ENCODE peak calls at places on chromosomes 1 and 21, in nine cellular contexts. One of them, this sample, is unnamed.

GRCh38 chr1:61318319-61319125 is 236.2 kb downstream of the NFIA start:
- DNase-seq in hepatocyte: peak; percentile 28
- DNase-seq in activated CD8-positive, alpha-beta T cell treated with anti-CD3 and anti-CD28 coated beads for 36 hours: peak; percentile 44
- DNase-seq in type B pancreatic cell: no peak
- DNase-seq in AG04450: peak; percentile 13
- DNase-seq in fibroblast of the aortic adventitia: peak; percentile 92
- DNase-seq in transverse colon: peak; percentile 33
- DNase-seq in uterus: peak; percentile 65
- DNase-seq in astrocyte of the spinal cord: peak; percentile 77
- DNase-seq in this sample: peak; percentile 45

GRCh38 chr21:15000076-15000475 is 64.7 kb downstream of the NRIP1 start:
- DNase-seq in hepatocyte: no peak
- DNase-seq in activated CD8-positive, alpha-beta T cell treated with anti-CD3 and anti-CD28 coated beads for 36 hours: no peak
- DNase-seq in type B pancreatic cell: no peak
- DNase-seq in AG04450: no peak
- DNase-seq in fibroblast of the aortic adventitia: peak; percentile 44
- DNase-seq in transverse colon: no peak
- DNase-seq in uterus: no peak
- DNase-seq in astrocyte of the spinal cord: peak; percentile 81
- DNase-seq in this sample: no peak

GRCh38 chr1:156623946-156624813 is 5.0 kb downstream of the HAPLN2 start:
- DNase-seq in hepatocyte: peak; percentile 75
- DNase-seq in activated CD8-positive, alpha-beta T cell treated with anti-CD3 and anti-CD28 coated beads for 36 hours: peak; percentile 58
- DNase-seq in type B pancreatic cell: no peak
- DNase-seq in AG04450: no peak
- DNase-seq in fibroblast of the aortic adventitia: peak; percentile 29
- DNase-seq in transverse colon: peak; percentile 47
- DNase-seq in uterus: peak; percentile 63
- DNase-seq in astrocyte of the spinal cord: peak; percentile 21
- DNase-seq in this sample: peak; percentile 61

GRCh38 chr1:31872658-31873636 is 57.1 kb upstream of the SPOCD1 start:
- DNase-seq in hepatocyte: no peak
- DNase-seq in activated CD8-positive, alpha-beta T cell treated with anti-CD3 and anti-CD28 coated beads for 36 hours: peak; percentile 42
- DNase-seq in type B pancreatic cell: no peak
- DNase-seq in AG04450: no peak
- DNase-seq in fibroblast of the aortic adventitia: no peak
- DNase-seq in transverse colon: no peak
- DNase-seq in uterus: no peak
- DNase-seq in astrocyte of the spinal cord: no peak
- DNase-seq in this sample: no peak

GRCh38 chr1:44217809-44218410 is 4.6 kb downstream of the DMAP1 start:
- DNase-seq in hepatocyte: peak; percentile 91
- DNase-seq in activated CD8-positive, alpha-beta T cell treated with anti-CD3 and anti-CD28 coated beads for 36 hours: peak; percentile 89
- DNase-seq in type B pancreatic cell: no peak
- DNase-seq in AG04450: peak; percentile 26
- DNase-seq in fibroblast of the aortic adventitia: peak; percentile 70
- DNase-seq in transverse colon: peak; percentile 88
- DNase-seq in uterus: peak; percentile 80
- DNase-seq in astrocyte of the spinal cord: peak; percentile 54
- DNase-seq in this sample: peak; percentile 78

GRCh38 chr21:36976882-36977651 is 10.6 kb upstream of the HLCS start:
- DNase-seq in hepatocyte: peak; percentile 80
- DNase-seq in activated CD8-positive, alpha-beta T cell treated with anti-CD3 and anti-CD28 coated beads for 36 hours: peak; percentile 84
- DNase-seq in type B pancreatic cell: no peak
- DNase-seq in AG04450: peak; percentile 27
- DNase-seq in fibroblast of the aortic adventitia: peak; percentile 87
- DNase-seq in transverse colon: peak; percentile 17
- DNase-seq in uterus: peak; percentile 46
- DNase-seq in astrocyte of the spinal cord: peak; percentile 80
- DNase-seq in this sample: peak; percentile 62

GRCh38 chr21:40049031-40049958 is 182.1 kb downstream of the PCP4 start:
- DNase-seq in hepatocyte: peak; percentile 21
- DNase-seq in activated CD8-positive, alpha-beta T cell treated with anti-CD3 and anti-CD28 coated beads for 36 hours: no peak
- DNase-seq in type B pancreatic cell: no peak
- DNase-seq in AG04450: no peak
- DNase-seq in fibroblast of the aortic adventitia: no peak
- DNase-seq in transverse colon: peak; percentile 14
- DNase-seq in uterus: peak; percentile 72
- DNase-seq in astrocyte of the spinal cord: peak; percentile 83
- DNase-seq in this sample: no peak

GRCh38 chr1:232678185-232678886 is 48.4 kb upstream of the SIPA1L2 start:
- DNase-seq in hepatocyte: peak; percentile 79
- DNase-seq in activated CD8-positive, alpha-beta T cell treated with anti-CD3 and anti-CD28 coated beads for 36 hours: no peak
- DNase-seq in type B pancreatic cell: no peak
- DNase-seq in AG04450: no peak
- DNase-seq in fibroblast of the aortic adventitia: no peak
- DNase-seq in transverse colon: peak; percentile 56
- DNase-seq in uterus: no peak
- DNase-seq in astrocyte of the spinal cord: no peak
- DNase-seq in this sample: no peak

GRCh38 chr21:22791986-22792560 is 1793.9 kb downstream of the NCAM2 start:
- DNase-seq in hepatocyte: peak; percentile 84
- DNase-seq in activated CD8-positive, alpha-beta T cell treated with anti-CD3 and anti-CD28 coated beads for 36 hours: peak; percentile 35
- DNase-seq in type B pancreatic cell: no peak
- DNase-seq in AG04450: peak; percentile 6
- DNase-seq in fibroblast of the aortic adventitia: peak; percentile 67
- DNase-seq in transverse colon: no peak
- DNase-seq in uterus: no peak
- DNase-seq in astrocyte of the spinal cord: peak; percentile 64
- DNase-seq in this sample: peak; percentile 24

GRCh38 chr1:6033986-6034749 is 11.5 kb upstream of the KCNAB2 start:
- DNase-seq in hepatocyte: peak; percentile 67
- DNase-seq in activated CD8-positive, alpha-beta T cell treated with anti-CD3 and anti-CD28 coated beads for 36 hours: peak; percentile 54
- DNase-seq in type B pancreatic cell: no peak
- DNase-seq in AG04450: no peak
- DNase-seq in fibroblast of the aortic adventitia: peak; percentile 10
- DNase-seq in transverse colon: peak; percentile 46
- DNase-seq in uterus: no peak
- DNase-seq in astrocyte of the spinal cord: no peak
- DNase-seq in this sample: no peak

GRCh38 chr1:202084791-202085681 is 37.7 kb upstream of the GPR37L1 start:
- DNase-seq in hepatocyte: peak; percentile 65
- DNase-seq in activated CD8-positive, alpha-beta T cell treated with anti-CD3 and anti-CD28 coated beads for 36 hours: no peak
- DNase-seq in type B pancreatic cell: no peak
- DNase-seq in AG04450: no peak
- DNase-seq in fibroblast of the aortic adventitia: no peak
- DNase-seq in transverse colon: peak; percentile 91
- DNase-seq in uterus: no peak
- DNase-seq in astrocyte of the spinal cord: no peak
- DNase-seq in this sample: no peak

GRCh38 chr21:29232601-29233541 is 65.9 kb upstream of the BACH1 start:
- DNase-seq in hepatocyte: peak; percentile 32
- DNase-seq in activated CD8-positive, alpha-beta T cell treated with anti-CD3 and anti-CD28 coated beads for 36 hours: peak; percentile 7
- DNase-seq in type B pancreatic cell: no peak
- DNase-seq in AG04450: no peak
- DNase-seq in fibroblast of the aortic adventitia: peak; percentile 61
- DNase-seq in transverse colon: no peak
- DNase-seq in uterus: no peak
- DNase-seq in astrocyte of the spinal cord: peak; percentile 67
- DNase-seq in this sample: no peak

GRCh38 chr1:42957229-42957879 is 1.3 kb downstream of the SLC2A1 start:
- DNase-seq in hepatocyte: no peak
- DNase-seq in activated CD8-positive, alpha-beta T cell treated with anti-CD3 and anti-CD28 coated beads for 36 hours: no peak
- DNase-seq in type B pancreatic cell: no peak
- DNase-seq in AG04450: no peak
- DNase-seq in fibroblast of the aortic adventitia: peak; percentile 19
- DNase-seq in transverse colon: peak; percentile 67
- DNase-seq in uterus: no peak
- DNase-seq in astrocyte of the spinal cord: no peak
- DNase-seq in this sample: no peak

GRCh38 chr1:23854568-23854967 is 13.5 kb downstream of the FUCA1 start:
- DNase-seq in hepatocyte: no peak
- DNase-seq in activated CD8-positive, alpha-beta T cell treated with anti-CD3 and anti-CD28 coated beads for 36 hours: peak; percentile 42
- DNase-seq in type B pancreatic cell: no peak
- DNase-seq in AG04450: no peak
- DNase-seq in fibroblast of the aortic adventitia: peak; percentile 21
- DNase-seq in transverse colon: no peak
- DNase-seq in uterus: no peak
- DNase-seq in astrocyte of the spinal cord: no peak
- DNase-seq in this sample: no peak

GRCh38 chr1:51620470-51620869 is 3.6 kb downstream of the OSBPL9 start:
- DNase-seq in hepatocyte: no peak
- DNase-seq in activated CD8-positive, alpha-beta T cell treated with anti-CD3 and anti-CD28 coated beads for 36 hours: no peak
- DNase-seq in type B pancreatic cell: no peak
- DNase-seq in AG04450: no peak
- DNase-seq in fibroblast of the aortic adventitia: no peak
- DNase-seq in transverse colon: no peak
- DNase-seq in uterus: no peak
- DNase-seq in astrocyte of the spinal cord: no peak
- DNase-seq in this sample: no peak
- TF ChIP-seq CTCF in hepatocyte: no peak
- TF ChIP-seq CTCF in activated CD8-positive, alpha-beta T cell treated with anti-CD3 and anti-CD28 coated beads for 36 hours: no peak
- TF ChIP-seq CTCF in type B pancreatic cell: no peak
- TF ChIP-seq CTCF in AG04450: no peak
- TF ChIP-seq CTCF in fibroblast of the aortic adventitia: no peak
- TF ChIP-seq CTCF in transverse colon: no peak
- TF ChIP-seq CTCF in uterus: no peak
- TF ChIP-seq CTCF in astrocyte of the spinal cord: no peak
- TF ChIP-seq CTCF in this sample: no peak

DNA sequence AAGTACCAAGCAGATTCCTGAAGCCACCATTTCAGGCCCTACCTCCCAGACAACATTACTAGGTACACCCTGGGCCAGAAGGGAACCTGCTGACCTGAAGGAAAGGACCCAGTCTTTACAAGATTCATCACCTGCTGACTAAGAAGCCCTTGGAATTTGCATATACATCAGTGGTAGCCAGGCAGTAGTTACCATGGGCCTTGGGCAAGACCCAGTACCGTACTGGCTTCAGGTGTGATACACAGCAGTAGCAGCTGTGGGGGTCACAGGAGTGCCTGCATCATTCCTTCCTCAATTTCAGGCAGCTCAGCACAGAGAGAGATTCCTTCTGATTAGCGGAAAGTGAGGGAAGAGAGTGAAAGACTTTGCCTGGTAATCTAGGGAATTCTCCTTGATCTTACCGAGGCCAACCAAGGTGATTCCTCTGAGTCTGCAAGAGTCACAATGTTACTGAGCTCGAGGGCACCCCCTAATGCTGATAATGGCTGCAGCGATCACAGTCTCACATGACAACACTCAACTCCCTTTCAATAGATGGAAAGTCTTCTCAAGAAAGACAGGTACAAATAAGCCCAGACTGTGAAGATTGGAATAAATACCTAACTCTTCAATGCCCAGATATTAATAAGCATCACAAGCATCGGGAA is 22.0 kb upstream of the UHMK1 start:
- DNase-seq in hepatocyte: no peak
- DNase-seq in activated CD8-positive, alpha-beta T cell treated with anti-CD3 and anti-CD28 coated beads for 36 hours: no peak
- DNase-seq in type B pancreatic cell: no peak
- DNase-seq in AG04450: no peak
- DNase-seq in fibroblast of the aortic adventitia: no peak
- DNase-seq in transverse colon: no peak
- DNase-seq in uterus: no peak
- DNase-seq in astrocyte of the spinal cord: no peak
- DNase-seq in this sample: no peak
- TF ChIP-seq CTCF in hepatocyte: no peak
- TF ChIP-seq CTCF in activated CD8-positive, alpha-beta T cell treated with anti-CD3 and anti-CD28 coated beads for 36 hours: no peak
- TF ChIP-seq CTCF in type B pancreatic cell: no peak
- TF ChIP-seq CTCF in AG04450: no peak
- TF ChIP-seq CTCF in fibroblast of the aortic adventitia: no peak
- TF ChIP-seq CTCF in transverse colon: no peak
- TF ChIP-seq CTCF in uterus: no peak
- TF ChIP-seq CTCF in astrocyte of the spinal cord: no peak
- TF ChIP-seq CTCF in this sample: no peak

DNA sequence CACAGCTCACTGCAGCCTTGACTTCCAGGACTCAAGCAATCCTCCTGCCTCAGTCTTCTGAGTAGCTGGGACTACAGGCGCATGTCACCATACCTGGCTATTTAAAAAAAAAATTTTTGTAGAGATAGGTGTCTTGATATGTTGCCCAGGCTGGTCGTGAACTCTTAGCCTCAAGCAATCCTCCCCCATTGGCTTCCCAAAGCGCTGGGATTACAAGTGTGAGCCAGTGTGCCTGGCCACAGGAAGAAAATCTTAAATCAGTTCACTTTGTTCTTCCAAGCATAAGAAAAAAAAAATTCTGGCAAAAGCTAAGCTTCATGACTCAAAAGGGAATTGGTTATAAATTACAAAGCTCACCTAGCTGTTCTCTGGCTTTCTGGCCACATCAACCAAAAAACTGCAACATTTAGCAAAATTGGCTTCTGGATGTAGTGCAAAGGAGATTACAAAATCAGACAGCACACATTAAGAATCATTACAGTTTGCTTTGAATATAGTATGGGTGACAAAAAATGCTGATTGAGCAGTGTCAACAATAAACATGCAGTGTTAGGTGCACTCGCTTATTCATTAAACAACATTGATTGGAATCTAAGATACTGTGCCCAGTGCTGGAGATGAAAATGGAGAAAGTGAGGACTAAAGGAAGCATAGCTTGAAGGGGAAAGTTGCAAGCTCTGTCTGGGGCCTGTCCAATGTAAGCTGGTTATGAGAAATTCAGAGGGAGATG is 76.7 kb downstream of the KCTD3 start:
- DNase-seq in hepatocyte: no peak
- DNase-seq in activated CD8-positive, alpha-beta T cell treated with anti-CD3 and anti-CD28 coated beads for 36 hours: no peak
- DNase-seq in type B pancreatic cell: no peak
- DNase-seq in AG04450: no peak
- DNase-seq in fibroblast of the aortic adventitia: no peak
- DNase-seq in transverse colon: no peak
- DNase-seq in uterus: no peak
- DNase-seq in astrocyte of the spinal cord: no peak
- DNase-seq in this sample: no peak
- TF ChIP-seq CTCF in hepatocyte: no peak
- TF ChIP-seq CTCF in activated CD8-positive, alpha-beta T cell treated with anti-CD3 and anti-CD28 coated beads for 36 hours: no peak
- TF ChIP-seq CTCF in type B pancreatic cell: no peak
- TF ChIP-seq CTCF in AG04450: no peak
- TF ChIP-seq CTCF in fibroblast of the aortic adventitia: no peak
- TF ChIP-seq CTCF in transverse colon: no peak
- TF ChIP-seq CTCF in uterus: no peak
- TF ChIP-seq CTCF in astrocyte of the spinal cord: no peak
- TF ChIP-seq CTCF in this sample: no peak

GRCh38 chr1:231421616-231421970 is 494 bp downstream of the EGLN1 start:
- DNase-seq in hepatocyte: peak; percentile 74
- DNase-seq in activated CD8-positive, alpha-beta T cell treated with anti-CD3 and anti-CD28 coated beads for 36 hours: peak; percentile 48
- DNase-seq in type B pancreatic cell: peak; percentile 76
- DNase-seq in AG04450: no peak
- DNase-seq in fibroblast of the aortic adventitia: no peak
- DNase-seq in transverse colon: peak; percentile 45
- DNase-seq in uterus: peak; percentile 28
- DNase-seq in astrocyte of the spinal cord: peak; percentile 45
- DNase-seq in this sample: peak; percentile 52

GRCh38 chr1:231423648-231424047 is 1.6 kb upstream of the EGLN1 start:
- DNase-seq in hepatocyte: peak; percentile 34
- DNase-seq in activated CD8-positive, alpha-beta T cell treated with anti-CD3 and anti-CD28 coated beads for 36 hours: no peak
- DNase-seq in type B pancreatic cell: no peak
- DNase-seq in AG04450: no peak
- DNase-seq in fibroblast of the aortic adventitia: no peak
- DNase-seq in transverse colon: no peak
- DNase-seq in uterus: no peak
- DNase-seq in astrocyte of the spinal cord: no peak
- DNase-seq in this sample: no peak

GRCh38 chr1:231421971-231422797 is at the start of gene EGLN1:
- DNase-seq in hepatocyte: peak; percentile 93
- DNase-seq in activated CD8-positive, alpha-beta T cell treated with anti-CD3 and anti-CD28 coated beads for 36 hours: peak; percentile 84
- DNase-seq in type B pancreatic cell: peak; percentile 91
- DNase-seq in AG04450: peak; percentile 65
- DNase-seq in fibroblast of the aortic adventitia: peak; percentile 84
- DNase-seq in transverse colon: peak; percentile 89
- DNase-seq in uterus: peak; percentile 77
- DNase-seq in astrocyte of the spinal cord: peak; percentile 87
- DNase-seq in this sample: peak; percentile 93

GRCh38 chr1:231420959-231421615 is 1.0 kb downstream of the EGLN1 start:
- DNase-seq in hepatocyte: peak; percentile 56
- DNase-seq in activated CD8-positive, alpha-beta T cell treated with anti-CD3 and anti-CD28 coated beads for 36 hours: peak; percentile 47
- DNase-seq in type B pancreatic cell: peak; percentile 73
- DNase-seq in AG04450: no peak
- DNase-seq in fibroblast of the aortic adventitia: peak; percentile 54
- DNase-seq in transverse colon: peak; percentile 51
- DNase-seq in uterus: peak; percentile 28
- DNase-seq in astrocyte of the spinal cord: peak; percentile 55
- DNase-seq in this sample: peak; percentile 28

GRCh38 chr1:231422798-231423309 is 767 bp upstream of the EGLN1 start:
- DNase-seq in hepatocyte: no peak
- DNase-seq in activated CD8-positive, alpha-beta T cell treated with anti-CD3 and anti-CD28 coated beads for 36 hours: no peak
- DNase-seq in type B pancreatic cell: no peak
- DNase-seq in AG04450: no peak
- DNase-seq in fibroblast of the aortic adventitia: no peak
- DNase-seq in transverse colon: no peak
- DNase-seq in uterus: no peak
- DNase-seq in astrocyte of the spinal cord: no peak
- DNase-seq in this sample: no peak
- TF ChIP-seq CTCF in hepatocyte: no peak
- TF ChIP-seq CTCF in activated CD8-positive, alpha-beta T cell treated with anti-CD3 and anti-CD28 coated beads for 36 hours: no peak
- TF ChIP-seq CTCF in type B pancreatic cell: no peak
- TF ChIP-seq CTCF in AG04450: no peak
- TF ChIP-seq CTCF in fibroblast of the aortic adventitia: no peak
- TF ChIP-seq CTCF in transverse colon: no peak
- TF ChIP-seq CTCF in uterus: no peak
- TF ChIP-seq CTCF in astrocyte of the spinal cord: no peak
- TF ChIP-seq CTCF in this sample: no peak